ENCODE peak calls at places on chromosomes 3 and 15, in four cellular contexts. One of them, this sample, is unnamed.

GRCh38 chr3:132406587-132406986 is 10.7 kb upstream of the DNAJC13 start:
- DNase-seq in epithelial cell of prostate: no peak
- DNase-seq in substantia nigra: no peak
- DNase-seq in AG04450: no peak
- DNase-seq in this sample: no peak

GRCh38 chr15:86555939-86556725 is 476.5 kb downstream of the AGBL1 start:
- DNase-seq in epithelial cell of prostate: peak; percentile 41
- DNase-seq in substantia nigra: no peak
- DNase-seq in AG04450: no peak
- DNase-seq in this sample: no peak

GRCh38 chr15:57485869-57486268 is 105.8 kb upstream of the MYZAP start:
- DNase-seq in epithelial cell of prostate: peak; percentile 77
- DNase-seq in substantia nigra: no peak
- DNase-seq in AG04450: peak; percentile 47
- DNase-seq in this sample: no peak

GRCh38 chr15:41115652-41116115 is 396 bp downstream of the INO80 start:
- DNase-seq in epithelial cell of prostate: no peak
- DNase-seq in substantia nigra: peak; percentile 61
- DNase-seq in AG04450: peak; percentile 6
- DNase-seq in this sample: peak; percentile 38

GRCh38 chr15:69810441-69811071 is 287.2 kb downstream of the TLE3 start:
- DNase-seq in epithelial cell of prostate: no peak
- DNase-seq in substantia nigra: no peak
- DNase-seq in AG04450: no peak
- DNase-seq in this sample: no peak

GRCh38 chr3:11045536-11045935 is 53.0 kb downstream of the SLC6A1 start:
- DNase-seq in epithelial cell of prostate: no peak
- DNase-seq in substantia nigra: no peak
- DNase-seq in AG04450: no peak
- DNase-seq in this sample: no peak

GRCh38 chr15:72784233-72784876 is 797 bp upstream of the ADPGK start:
- DNase-seq in epithelial cell of prostate: peak; percentile 39
- DNase-seq in substantia nigra: peak; percentile 67
- DNase-seq in AG04450: peak; percentile 64
- DNase-seq in this sample: peak; percentile 82

GRCh38 chr3:29267231-29267630 is 13.6 kb upstream of the RBMS3 start:
- DNase-seq in epithelial cell of prostate: no peak
- DNase-seq in substantia nigra: no peak
- DNase-seq in AG04450: no peak
- DNase-seq in this sample: no peak

GRCh38 chr15:92883643-92884458 is 16.3 kb upstream of the CHD2 start:
- DNase-seq in epithelial cell of prostate: no peak
- DNase-seq in substantia nigra: no peak
- DNase-seq in AG04450: no peak
- DNase-seq in this sample: no peak

GRCh38 chr15:68608206-68608843 is 29.5 kb downstream of the CORO2B start:
- DNase-seq in epithelial cell of prostate: no peak
- DNase-seq in substantia nigra: no peak
- DNase-seq in AG04450: no peak
- DNase-seq in this sample: peak; percentile 37

GRCh38 chr15:99345832-99346462 is 94.7 kb downstream of the LRRC28 start:
- DNase-seq in epithelial cell of prostate: no peak
- DNase-seq in substantia nigra: no peak
- DNase-seq in AG04450: no peak
- DNase-seq in this sample: no peak

GRCh38 chr3:5038243-5038642 is 59.0 kb downstream of the BHLHE40 start:
- DNase-seq in epithelial cell of prostate: no peak
- DNase-seq in substantia nigra: no peak
- DNase-seq in AG04450: no peak
- DNase-seq in this sample: no peak

GRCh38 chr15:77034620-77035467 is 36.1 kb downstream of the TSPAN3 start:
- DNase-seq in epithelial cell of prostate: no peak
- DNase-seq in substantia nigra: no peak
- DNase-seq in AG04450: no peak
- DNase-seq in this sample: no peak

GRCh38 chr3:100760377-100760776 is 51.1 kb downstream of the TFG start:
- DNase-seq in epithelial cell of prostate: no peak
- DNase-seq in substantia nigra: no peak
- DNase-seq in AG04450: no peak
- DNase-seq in this sample: no peak

GRCh38 chr3:162136136-162136535 is 639.5 kb downstream of the OTOL1 start:
- DNase-seq in epithelial cell of prostate: no peak
- DNase-seq in substantia nigra: no peak
- DNase-seq in AG04450: no peak
- DNase-seq in this sample: no peak

GRCh38 chr15:83559310-83559966 is 94.5 kb upstream of the ADAMTSL3 start:
- DNase-seq in epithelial cell of prostate: peak; percentile 20
- DNase-seq in substantia nigra: peak; percentile 45
- DNase-seq in AG04450: peak; percentile 30
- DNase-seq in this sample: peak; percentile 71

GRCh38 chr3:189794518-189794917 is 163.3 kb downstream of the TP63 start:
- DNase-seq in epithelial cell of prostate: no peak
- DNase-seq in substantia nigra: no peak
- DNase-seq in AG04450: no peak
- DNase-seq in this sample: no peak

GRCh38 chr3:183584246-183584913 is 28.9 kb upstream of the KLHL6 start:
- DNase-seq in epithelial cell of prostate: no peak
- DNase-seq in substantia nigra: peak; percentile 19
- DNase-seq in AG04450: peak; percentile 24
- DNase-seq in this sample: peak; percentile 34

GRCh38 chr15:47768730-47769129 is 51.4 kb downstream of the SEMA6D start:
- DNase-seq in epithelial cell of prostate: no peak
- DNase-seq in substantia nigra: no peak
- DNase-seq in AG04450: no peak
- DNase-seq in this sample: no peak

GRCh38 chr15:67063689-67064606 is 1.5 kb upstream of the SMAD3 start:
- DNase-seq in epithelial cell of prostate: no peak
- DNase-seq in substantia nigra: no peak
- DNase-seq in AG04450: no peak
- DNase-seq in this sample: no peak

GRCh38 chr3:132268956-132269355 is 48.3 kb upstream of the ACP3 start:
- DNase-seq in epithelial cell of prostate: no peak
- DNase-seq in substantia nigra: no peak
- DNase-seq in AG04450: peak; percentile 4
- DNase-seq in this sample: no peak

GRCh38 chr15:60128000-60128376 is 123.9 kb downstream of the FOXB1 start:
- DNase-seq in epithelial cell of prostate: no peak
- DNase-seq in substantia nigra: no peak
- DNase-seq in AG04450: no peak
- DNase-seq in this sample: no peak

GRCh38 chr3:127764841-127765362 is 57.4 kb downstream of the MGLL start:
- DNase-seq in epithelial cell of prostate: no peak
- DNase-seq in substantia nigra: no peak
- DNase-seq in AG04450: no peak
- DNase-seq in this sample: no peak

GRCh38 chr15:66995257-66995656 is 70.1 kb upstream of the SMAD3 start:
- DNase-seq in epithelial cell of prostate: no peak
- DNase-seq in substantia nigra: no peak
- DNase-seq in AG04450: no peak
- DNase-seq in this sample: no peak

GRCh38 chr3:161356287-161356686 is 15.0 kb downstream of the SPTSSB start:
- DNase-seq in epithelial cell of prostate: no peak
- DNase-seq in substantia nigra: no peak
- DNase-seq in AG04450: no peak
- DNase-seq in this sample: no peak

GRCh38 chr3:46713048-46713897 is 4.4 kb downstream of the PRSS50 start:
- DNase-seq in epithelial cell of prostate: no peak
- DNase-seq in substantia nigra: no peak
- DNase-seq in AG04450: no peak
- DNase-seq in this sample: no peak

GRCh38 chr15:79738198-79738597 is 158.6 kb downstream of the MTHFS start:
- DNase-seq in epithelial cell of prostate: no peak
- DNase-seq in substantia nigra: no peak
- DNase-seq in AG04450: no peak
- DNase-seq in this sample: no peak

GRCh38 chr3:77746892-77747291 is 707.0 kb downstream of the ROBO2 start:
- DNase-seq in epithelial cell of prostate: no peak
- DNase-seq in substantia nigra: no peak
- DNase-seq in AG04450: no peak
- DNase-seq in this sample: no peak

GRCh38 chr15:40893019-40893723 is 1.1 kb upstream of the VPS18 start:
- DNase-seq in epithelial cell of prostate: no peak
- DNase-seq in substantia nigra: no peak
- DNase-seq in AG04450: no peak
- DNase-seq in this sample: no peak

GRCh38 chr3:123753321-123753720 is 130.8 kb downstream of the MYLK start:
- DNase-seq in epithelial cell of prostate: no peak
- DNase-seq in substantia nigra: no peak
- DNase-seq in AG04450: no peak
- DNase-seq in this sample: no peak

GRCh38 chr15:55637086-55637485 is 48.9 kb upstream of the PYGO1 start:
- DNase-seq in epithelial cell of prostate: no peak
- DNase-seq in substantia nigra: no peak
- DNase-seq in AG04450: no peak
- DNase-seq in this sample: no peak

GRCh38 chr3:153026026-153026425 is 136.0 kb upstream of the RAP2B start:
- DNase-seq in epithelial cell of prostate: no peak
- DNase-seq in substantia nigra: no peak
- DNase-seq in AG04450: no peak
- DNase-seq in this sample: no peak

GRCh38 chr3:135159848-135160247 is 364.8 kb downstream of the EPHB1 start:
- DNase-seq in epithelial cell of prostate: no peak
- DNase-seq in substantia nigra: no peak
- DNase-seq in AG04450: no peak
- DNase-seq in this sample: no peak

GRCh38 chr3:138172625-138173024 is 2.1 kb downstream of the DBR1 start:
- DNase-seq in epithelial cell of prostate: no peak
- DNase-seq in substantia nigra: no peak
- DNase-seq in AG04450: no peak
- DNase-seq in this sample: no peak

GRCh38 chr3:138174421-138175122 is at the start of gene DBR1:
- DNase-seq in epithelial cell of prostate: peak; percentile 34
- DNase-seq in substantia nigra: peak; percentile 27
- DNase-seq in AG04450: peak; percentile 61
- DNase-seq in this sample: peak; percentile 33

DNA sequence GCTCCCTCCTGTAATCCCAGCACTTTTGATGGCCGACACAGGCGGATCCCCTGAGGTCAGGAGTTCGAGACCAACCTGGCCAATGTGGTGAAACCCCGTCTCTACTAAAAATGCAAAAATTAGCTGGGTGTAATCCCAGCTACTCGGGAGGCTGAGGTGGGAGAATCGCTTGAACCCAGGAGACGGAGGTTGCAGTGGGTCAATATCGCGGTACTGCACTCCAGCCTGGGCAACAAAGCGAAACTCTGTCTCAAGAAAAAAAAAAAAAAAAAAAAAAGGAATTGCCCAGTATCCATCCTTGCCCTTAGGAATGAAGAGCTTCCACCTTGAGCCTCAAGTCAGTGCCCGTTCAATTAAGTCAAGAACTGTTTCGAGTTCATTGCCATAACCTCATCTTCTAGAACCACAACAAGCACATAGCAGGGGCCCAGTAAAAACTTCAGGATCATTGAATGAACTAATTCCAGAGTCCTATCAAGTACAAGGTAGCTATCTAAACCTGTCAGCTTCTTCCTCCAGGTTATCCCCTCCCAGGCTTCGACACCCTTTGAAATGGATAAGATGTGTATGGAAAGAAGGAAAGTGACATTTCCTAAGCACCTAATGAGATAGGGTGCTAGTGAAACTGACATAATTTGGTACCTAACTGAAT is 826 bp downstream of the DBR1 start:
- DNase-seq in epithelial cell of prostate: no peak
- DNase-seq in substantia nigra: no peak
- DNase-seq in AG04450: no peak
- DNase-seq in this sample: no peak
- H3K27ac ChIP-seq in epithelial cell of prostate: peak overlapping the region; percentile 68
- H3K27ac ChIP-seq in substantia nigra: peak overlapping the region; percentile 69
- H3K27ac ChIP-seq in AG04450: no peak overlapping the region
- H3K27ac ChIP-seq in this sample: no peak overlapping the region

GRCh38 chr15:101173233-101174119 is 78.4 kb downstream of the CHSY1 start:
- DNase-seq in epithelial cell of prostate: no peak
- DNase-seq in substantia nigra: no peak
- DNase-seq in AG04450: no peak
- DNase-seq in this sample: no peak
- H3K27ac ChIP-seq in epithelial cell of prostate: no peak overlapping the region
- H3K27ac ChIP-seq in substantia nigra: no peak overlapping the region
- H3K27ac ChIP-seq in AG04450: no peak overlapping the region
- H3K27ac ChIP-seq in this sample: no peak overlapping the region

DNA sequence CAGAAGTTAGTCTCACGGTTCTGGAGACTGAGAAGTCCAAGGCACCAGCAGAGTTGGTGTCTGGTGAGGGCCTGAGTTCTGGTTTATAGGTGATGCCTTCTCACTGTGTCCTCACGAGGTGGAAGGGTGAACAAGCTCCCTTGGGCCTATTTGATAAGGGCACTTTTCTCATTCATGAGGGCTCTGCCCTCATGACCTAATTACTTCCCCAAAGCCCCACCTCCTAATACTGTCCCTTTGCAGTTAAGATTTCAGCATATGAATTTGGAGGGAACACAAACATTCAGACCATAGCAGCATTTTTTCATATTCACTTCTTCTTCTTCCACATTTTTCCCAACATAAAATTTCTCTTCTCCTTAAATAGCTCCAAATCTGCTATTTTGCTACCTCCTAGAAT is 41.5 kb downstream of the TMEM41A start:
- DNase-seq in epithelial cell of prostate: no peak
- DNase-seq in substantia nigra: no peak
- DNase-seq in AG04450: no peak
- DNase-seq in this sample: no peak
- H3K27ac ChIP-seq in epithelial cell of prostate: no peak overlapping the region
- H3K27ac ChIP-seq in substantia nigra: no peak overlapping the region
- H3K27ac ChIP-seq in AG04450: no peak overlapping the region
- H3K27ac ChIP-seq in this sample: no peak overlapping the region

GRCh38 chr3:65479967-65480366 is 558.8 kb downstream of the MAGI1 start:
- DNase-seq in epithelial cell of prostate: no peak
- DNase-seq in substantia nigra: no peak
- DNase-seq in AG04450: no peak
- DNase-seq in this sample: no peak
- H3K27ac ChIP-seq in epithelial cell of prostate: no peak overlapping the region
- H3K27ac ChIP-seq in substantia nigra: no peak overlapping the region
- H3K27ac ChIP-seq in AG04450: no peak overlapping the region
- H3K27ac ChIP-seq in this sample: no peak overlapping the region

GRCh38 chr3:23129062-23129461 is 74.1 kb upstream of the UBE2E2 start:
- DNase-seq in epithelial cell of prostate: no peak
- DNase-seq in substantia nigra: no peak
- DNase-seq in AG04450: no peak
- DNase-seq in this sample: no peak
- H3K27ac ChIP-seq in epithelial cell of prostate: no peak overlapping the region
- H3K27ac ChIP-seq in substantia nigra: no peak overlapping the region
- H3K27ac ChIP-seq in AG04450: no peak overlapping the region
- H3K27ac ChIP-seq in this sample: no peak overlapping the region

This sample was measured in caudate nucleus.